ENCODE peak calls at places on chromosomes 11 and 22, in seven cellular contexts. A is AG04450, D is T47D, S is cerebellum, T is neural crest cell, R is amygdala, V is uterus. L is an unnamed sample.

GRCh38 chr11:17250561-17251350 is 25.8 kb upstream of the NUCB2 start:
- DNase-seq in D (no peak), R (no peak), T (no peak), V (no peak), A (no peak), S (no peak), L (no peak)

GRCh38 chr11:64186205-64187165 is 514 bp downstream of the STIP1 start:
- DNase-seq in D (peak), S (no peak), V (no peak), A (no peak), T (no peak), R (no peak), L (no peak)

GRCh38 chr11:72848846-72849466 is 34.7 kb downstream of the ATG16L2 start:
- DNase-seq in T (no peak), R (no peak), A (no peak), D (peak), S (peak), V (peak), L (peak)

GRCh38 chr11:86346513-86346912 is 28.2 kb upstream of the CCDC81 start:
- DNase-seq in A (no peak), S (no peak), D (no peak), T (no peak), R (no peak), V (no peak), L (no peak)

GRCh38 chr11:110173775-110174644 is 80.8 kb downstream of the ZC3H12C start:
- DNase-seq in D (peak), R (peak), A (no peak), S (no peak), T (peak), V (peak), L (peak)

GRCh38 chr11:44416776-44417175 is 106.8 kb upstream of the ALX4 start:
- DNase-seq in V (no peak), D (no peak), S (no peak), T (no peak), R (no peak), A (no peak), L (no peak)

GRCh38 chr11:33089776-33090175 is 50.4 kb downstream of the TCP11L1 start:
- DNase-seq in R (no peak), V (no peak), S (no peak), D (no peak), A (peak), T (no peak), L (peak)

GRCh38 chr11:112320668-112321067 is 60.0 kb upstream of the PLET1 start:
- DNase-seq in T (no peak), V (peak), D (peak), S (no peak), A (peak), R (no peak), L (peak)

GRCh38 chr11:766106-766940 is 11.0 kb downstream of the GATD1 start:
- DNase-seq in D (no peak), A (no peak), V (no peak), R (no peak), T (no peak), S (no peak), L (no peak)

GRCh38 chr11:15038963-15039362 is 34.4 kb upstream of the CALCB start:
- DNase-seq in V (no peak), S (no peak), R (no peak), D (peak), A (no peak), T (no peak), L (peak)

GRCh38 chr11:101617735-101618332 is 34.0 kb upstream of the TRPC6 start:
- DNase-seq in R (no peak), V (no peak), S (no peak), T (no peak), D (no peak), A (no peak), L (no peak)

GRCh38 chr11:64583296-64584262 is 7.4 kb upstream of the SLC22A12 start:
- DNase-seq in D (no peak), T (no peak), V (no peak), S (peak), A (no peak), R (no peak), L (no peak)

GRCh38 chr11:2258501-2259465 is 11.6 kb downstream of the ASCL2 start:
- DNase-seq in T (no peak), D (no peak), A (no peak), S (no peak), V (no peak), R (no peak), L (no peak)

GRCh38 chr22:30474683-30475424 is 3.0 kb upstream of the SEC14L3 start:
- DNase-seq in T (no peak), A (no peak), S (no peak), D (peak), R (no peak), V (no peak), L (no peak)

GRCh38 chr11:475941-476340 is 25.9 kb downstream of the PTDSS2 start:
- DNase-seq in T (no peak), R (no peak), V (no peak), D (no peak), S (no peak), A (no peak), L (no peak)

GRCh38 chr11:121494355-121495099 is 41.8 kb upstream of the SORL1-AS1 start:
- DNase-seq in T (no peak), D (no peak), V (no peak), S (no peak), A (no peak), R (peak), L (no peak)

GRCh38 chr11:121389651-121390050 is 62.5 kb upstream of the SORL1 start:
- DNase-seq in A (no peak), D (no peak), S (peak), T (peak), V (no peak), R (peak), L (peak)

GRCh38 chr22:49429066-49429465 is 398.6 kb downstream of the BRD1 start:
- DNase-seq in V (no peak), T (no peak), D (peak), S (no peak), A (no peak), R (no peak), L (peak)

GRCh38 chr22:50530280-50530856 is 556 bp upstream of the TYMP start:
- DNase-seq in R (no peak), T (no peak), V (peak), S (no peak), A (no peak), D (peak), L (no peak)

GRCh38 chr22:37185646-37186227 is 2.3 kb downstream of the C1QTNF6 start:
- DNase-seq in T (no peak), R (no peak), D (no peak), A (no peak), S (no peak), V (no peak), L (no peak)

GRCh38 chr11:109303342-109303741 is 118.6 kb upstream of the C11orf87 start:
- DNase-seq in T (no peak), R (no peak), A (no peak), S (no peak), V (no peak), D (no peak), L (no peak)

GRCh38 chr22:27391092-27391770 is 410.3 kb downstream of the MN1 start:
- DNase-seq in R (no peak), D (no peak), A (no peak), S (no peak), T (no peak), V (peak), L (no peak)

GRCh38 chr11:64996710-64997380 is at the start of gene BATF2:
- DNase-seq in R (peak), S (peak), V (peak), T (peak), D (peak), A (no peak), L (peak)

L was measured in NCI-H82.